ENCODE peak calls at places on chromosome 22, in five cellular contexts. L is neural progenitor cell; A is testis; G is CD4-positive, alpha-beta T cell; P is iris pigment epithelial cell. I is an unnamed sample.
A peak's percentile ranks its signal among the peaks of the same experiment; 100 is the strongest.

GRCh38 chr22:24367841-24368240 is 59.6 kb upstream of the ADORA2A start:
- DNase-seq in L (no peak), A (no peak), G (no peak), P (peak; percentile 27), I (no peak)

GRCh38 chr22:29840498-29840897 is 2.4 kb upstream of the ASCC2 start:
- DNase-seq in L (no peak), A (no peak), G (no peak), P (peak; percentile 35), I (peak; percentile 94)

GRCh38 chr22:41762980-41763779 is 37.3 kb upstream of the CCDC134 start:
- DNase-seq in L (peak; percentile 91), A (no peak), G (peak; percentile 24), P (peak; percentile 32), I (peak; percentile 75)

GRCh38 chr22:31100762-31101525 is 6.4 kb downstream of the SELENOM start:
- DNase-seq in L (no peak), A (no peak), G (no peak), P (no peak), I (no peak)

GRCh38 chr22:31001124-31001770 is 32.2 kb downstream of the TUG1 start:
- DNase-seq in L (no peak), A (peak; percentile 74), G (no peak), P (no peak), I (no peak)

GRCh38 chr22:39994046-39994565 is 648 bp upstream of the FAM83F start:
- DNase-seq in L (no peak), A (no peak), G (peak; percentile 32), P (no peak), I (peak; percentile 88)

GRCh38 chr22:20131593-20131855 is at the start of gene ZDHHC8:
- DNase-seq in L (no peak), A (no peak), G (peak; percentile 53), P (peak; percentile 27), I (no peak)

GRCh38 chr22:49672013-49672516 is 155.6 kb downstream of the BRD1 start:
- DNase-seq in L (no peak), A (no peak), G (no peak), P (no peak), I (no peak)

GRCh38 chr22:32308934-32309333 is 48.7 kb upstream of the RFPL3 start:
- DNase-seq in L (no peak), A (peak; percentile 6), G (no peak), P (no peak), I (no peak)

GRCh38 chr22:46367707-46368191 is 32.2 kb downstream of the TRMU start:
- DNase-seq in L (peak; percentile 82), A (peak; percentile 65), G (peak; percentile 65), P (peak; percentile 35), I (peak; percentile 81)

GRCh38 chr22:19473578-19473977 is 5.4 kb downstream of the UFD1 start:
- DNase-seq in L (no peak), A (no peak), G (no peak), P (peak; percentile 28), I (no peak)

GRCh38 chr22:35568751-35569725 is 28.4 kb downstream of the RASD2 start:
- DNase-seq in L (no peak), A (no peak), G (no peak), P (peak; percentile 61), I (no peak)

GRCh38 chr22:20750461-20751184 is 23.3 kb upstream of the SERPIND1 start:
- DNase-seq in L (no peak), A (peak; percentile 62), G (no peak), P (peak; percentile 91), I (no peak)

GRCh38 chr22:48920776-48921241 is 906.9 kb downstream of the BRD1 start:
- DNase-seq in L (no peak), A (peak; percentile 11), G (no peak), P (no peak), I (no peak)

GRCh38 chr22:36865346-36865745 is 4.5 kb downstream of the NCF4 start:
- DNase-seq in L (peak; percentile 31), A (no peak), G (no peak), P (no peak), I (no peak)

GRCh38 chr22:37503850-37504249 is 15.4 kb downstream of the CARD10 start:
- DNase-seq in L (no peak), A (peak; percentile 60), G (no peak), P (no peak), I (peak; percentile 45)

GRCh38 chr22:36238348-36239149 is 778 bp downstream of the APOL2 start:
- DNase-seq in L (no peak), A (peak; percentile 49), G (no peak), P (no peak), I (peak; percentile 69)

GRCh38 chr22:38927033-38927789 is 30.2 kb upstream of the APOBEC3A start:
- DNase-seq in L (peak; percentile 89), A (peak; percentile 82), G (peak; percentile 28), P (peak; percentile 56), I (peak; percentile 72)

GRCh38 chr22:40889116-40889515 is 27.2 kb upstream of the DNAJB7 start:
- DNase-seq in L (no peak), A (no peak), G (no peak), P (no peak), I (no peak)

GRCh38 chr22:27283714-27284113 is 517.8 kb downstream of the MN1 start:
- DNase-seq in L (no peak), A (peak; percentile 54), G (no peak), P (peak; percentile 10), I (peak; percentile 38)

GRCh38 chr22:17496843-17497242 is 66.5 kb upstream of the SLC25A18 start:
- DNase-seq in L (no peak), A (no peak), G (no peak), P (no peak), I (no peak)

GRCh38 chr22:21020802-21021429 is 6.0 kb downstream of the P2RX6 start:
- DNase-seq in L (peak; percentile 55), A (no peak), G (no peak), P (no peak), I (peak; percentile 73)

GRCh38 chr22:29336751-29337490 is 21.4 kb upstream of the RASL10A start:
- DNase-seq in L (no peak), A (no peak), G (no peak), P (no peak), I (no peak)